ENCODE peak calls at places on chromosomes 3 and 15, in seven cellular contexts. F is stimulated activated CD4-positive, alpha-beta T cell treated with anti-CD3 and anti-CD28 coated beads, Interleukin-15, amount 100 ng/mL, for 24 hours; C is GM23248; I is aorta; H is NCI-H2171; T is hippocampal formation; X is fibroblast of mammary gland. R is an unnamed sample.

GRCh38 chr15:88912500-88912921 is 668 bp downstream of the MFGE8 start:
- DNase-seq in F (no peak), C (peak), I (no peak), H (no peak), T (no peak), X (peak), R (no peak)

GRCh38 chr15:48718646-48719045 is 73.1 kb upstream of the FBN1 start:
- DNase-seq in F (no peak), C (peak), I (no peak), H (no peak), T (no peak), X (peak), R (no peak)

GRCh38 chr3:108488631-108489030 is 21.8 kb downstream of the MYH15 start:
- DNase-seq in F (no peak), C (peak), I (no peak), H (no peak), T (no peak), X (peak), R (no peak)

GRCh38 chr15:39918688-39919385 is 1.2 kb downstream of the GPR176 start:
- DNase-seq in F (no peak), C (peak), I (no peak), H (no peak), T (no peak), X (peak), R (no peak)

GRCh38 chr15:76376816-76377215 is 40.2 kb downstream of the ISL2 start:
- DNase-seq in F (no peak), C (no peak), I (no peak), H (no peak), T (no peak), X (no peak), R (no peak)

GRCh38 chr3:53606793-53607192 is 112.4 kb downstream of the CACNA1D start:
- DNase-seq in F (no peak), C (no peak), I (no peak), H (no peak), T (no peak), X (no peak), R (no peak)

GRCh38 chr3:70832035-70832795 is 519.8 kb upstream of the MDFIC2 start:
- DNase-seq in F (no peak), C (peak), I (peak), H (no peak), T (no peak), X (peak), R (no peak)

GRCh38 chr15:95025924-95026728 is 794.8 kb downstream of the MCTP2 start:
- DNase-seq in F (peak), C (peak), I (peak), H (no peak), T (no peak), X (peak), R (no peak)

GRCh38 chr3:104526901-104527401 is 839.8 kb upstream of the ALCAM start:
- DNase-seq in F (no peak), C (no peak), I (no peak), H (no peak), T (no peak), X (no peak), R (no peak)

GRCh38 chr3:113890256-113890900 is 51.8 kb downstream of the GRAMD1C start:
- DNase-seq in F (no peak), C (no peak), I (no peak), H (no peak), T (no peak), X (no peak), R (no peak)

GRCh38 chr15:61227269-61228024 is 1.7 kb downstream of the RORA start:
- DNase-seq in F (peak), C (peak), I (peak), H (peak), T (no peak), X (peak), R (no peak)

GRCh38 chr15:31867536-31868442 is 162.5 kb upstream of the CHRNA7 start:
- DNase-seq in F (peak), C (peak), I (no peak), H (no peak), T (peak), X (peak), R (peak)

R was measured in anterior cingulate cortex.